ENCODE peak calls at places on chromosomes 11 and 22, in ten cellular contexts. One of them, this sample, is unnamed.

GRCh38 chr22:27424319-27424718 is 377.2 kb downstream of the MN1 start:
- DNase-seq in brain microvascular endothelial cell: peak
- DNase-seq in epithelial cell of esophagus: no peak
- DNase-seq in nephron progenitor cell: no peak
- DNase-seq in tibial nerve: no peak
- DNase-seq in fibroblast of mammary gland: no peak
- DNase-seq in type B pancreatic cell: no peak
- DNase-seq in AG10803: peak
- DNase-seq in esophagus muscularis mucosa: no peak
- DNase-seq in Calu3: no peak
- DNase-seq in this sample: no peak

GRCh38 chr11:34798985-34799384 is 117.2 kb downstream of the APIP start:
- DNase-seq in type B pancreatic cell: no peak
- DNase-seq in tibial nerve: no peak
- DNase-seq in esophagus muscularis mucosa: no peak
- DNase-seq in fibroblast of mammary gland: no peak
- DNase-seq in brain microvascular endothelial cell: no peak
- DNase-seq in epithelial cell of esophagus: no peak
- DNase-seq in AG10803: no peak
- DNase-seq in Calu3: no peak
- DNase-seq in nephron progenitor cell: no peak
- DNase-seq in this sample: no peak

GRCh38 chr11:82384308-82384707 is 349.4 kb downstream of the FAM181B start:
- DNase-seq in AG10803: no peak
- DNase-seq in type B pancreatic cell: no peak
- DNase-seq in epithelial cell of esophagus: no peak
- DNase-seq in tibial nerve: no peak
- DNase-seq in brain microvascular endothelial cell: no peak
- DNase-seq in fibroblast of mammary gland: no peak
- DNase-seq in nephron progenitor cell: no peak
- DNase-seq in Calu3: no peak
- DNase-seq in esophagus muscularis mucosa: no peak
- DNase-seq in this sample: no peak

GRCh38 chr11:7353100-7353499 is 101.4 kb downstream of the SYT9 start:
- DNase-seq in AG10803: peak
- DNase-seq in brain microvascular endothelial cell: peak
- DNase-seq in epithelial cell of esophagus: peak
- DNase-seq in tibial nerve: peak
- DNase-seq in type B pancreatic cell: no peak
- DNase-seq in Calu3: peak
- DNase-seq in esophagus muscularis mucosa: no peak
- DNase-seq in nephron progenitor cell: peak
- DNase-seq in fibroblast of mammary gland: peak
- DNase-seq in this sample: no peak

GRCh38 chr22:35344956-35345690 is 35.8 kb upstream of the HMOX1 start:
- DNase-seq in brain microvascular endothelial cell: no peak
- DNase-seq in nephron progenitor cell: no peak
- DNase-seq in tibial nerve: no peak
- DNase-seq in fibroblast of mammary gland: no peak
- DNase-seq in epithelial cell of esophagus: no peak
- DNase-seq in AG10803: no peak
- DNase-seq in esophagus muscularis mucosa: no peak
- DNase-seq in Calu3: no peak
- DNase-seq in type B pancreatic cell: no peak
- DNase-seq in this sample: no peak

GRCh38 chr11:122180435-122180834 is 64.4 kb upstream of the BLID start:
- DNase-seq in fibroblast of mammary gland: peak
- DNase-seq in epithelial cell of esophagus: peak
- DNase-seq in esophagus muscularis mucosa: no peak
- DNase-seq in nephron progenitor cell: no peak
- DNase-seq in brain microvascular endothelial cell: peak
- DNase-seq in AG10803: peak
- DNase-seq in Calu3: no peak
- DNase-seq in tibial nerve: no peak
- DNase-seq in type B pancreatic cell: no peak
- DNase-seq in this sample: no peak

GRCh38 chr11:35030716-35031213 is 108.2 kb upstream of the CD44 start:
- DNase-seq in Calu3: peak
- DNase-seq in nephron progenitor cell: no peak
- DNase-seq in fibroblast of mammary gland: peak
- DNase-seq in brain microvascular endothelial cell: peak
- DNase-seq in esophagus muscularis mucosa: no peak
- DNase-seq in epithelial cell of esophagus: peak
- DNase-seq in AG10803: peak
- DNase-seq in tibial nerve: peak
- DNase-seq in type B pancreatic cell: no peak
- DNase-seq in this sample: no peak

GRCh38 chr11:57800444-57801184 is 39.0 kb downstream of the CTNND1 start:
- DNase-seq in fibroblast of mammary gland: peak
- DNase-seq in brain microvascular endothelial cell: peak
- DNase-seq in AG10803: peak
- DNase-seq in esophagus muscularis mucosa: no peak
- DNase-seq in epithelial cell of esophagus: peak
- DNase-seq in tibial nerve: peak
- DNase-seq in Calu3: peak
- DNase-seq in type B pancreatic cell: no peak
- DNase-seq in nephron progenitor cell: peak
- DNase-seq in this sample: no peak

GRCh38 chr11:131370090-131370751 is at the start of gene NTM:
- DNase-seq in fibroblast of mammary gland: peak
- DNase-seq in esophagus muscularis mucosa: no peak
- DNase-seq in tibial nerve: peak
- DNase-seq in nephron progenitor cell: peak
- DNase-seq in Calu3: no peak
- DNase-seq in epithelial cell of esophagus: peak
- DNase-seq in AG10803: peak
- DNase-seq in type B pancreatic cell: no peak
- DNase-seq in brain microvascular endothelial cell: no peak
- DNase-seq in this sample: no peak

GRCh38 chr11:776459-777287 is 614 bp downstream of the GATD1 start:
- DNase-seq in esophagus muscularis mucosa: no peak
- DNase-seq in AG10803: no peak
- DNase-seq in type B pancreatic cell: peak
- DNase-seq in fibroblast of mammary gland: no peak
- DNase-seq in nephron progenitor cell: peak
- DNase-seq in tibial nerve: no peak
- DNase-seq in Calu3: peak
- DNase-seq in brain microvascular endothelial cell: no peak
- DNase-seq in epithelial cell of esophagus: no peak
- DNase-seq in this sample: no peak

GRCh38 chr11:48099916-48100446 is 116.6 kb upstream of the OR4B1 start:
- DNase-seq in type B pancreatic cell: peak
- DNase-seq in epithelial cell of esophagus: no peak
- DNase-seq in nephron progenitor cell: no peak
- DNase-seq in fibroblast of mammary gland: no peak
- DNase-seq in Calu3: no peak
- DNase-seq in tibial nerve: no peak
- DNase-seq in AG10803: no peak
- DNase-seq in brain microvascular endothelial cell: no peak
- DNase-seq in esophagus muscularis mucosa: peak
- DNase-seq in this sample: no peak

GRCh38 chr11:48101958-48102357 is 114.7 kb upstream of the OR4B1 start:
- DNase-seq in esophagus muscularis mucosa: peak
- DNase-seq in Calu3: peak
- DNase-seq in brain microvascular endothelial cell: no peak
- DNase-seq in epithelial cell of esophagus: no peak
- DNase-seq in nephron progenitor cell: no peak
- DNase-seq in AG10803: no peak
- DNase-seq in type B pancreatic cell: no peak
- DNase-seq in fibroblast of mammary gland: no peak
- DNase-seq in tibial nerve: no peak
- DNase-seq in this sample: no peak

GRCh38 chr11:48103621-48104561 is 112.7 kb upstream of the OR4B1 start:
- DNase-seq in fibroblast of mammary gland: no peak
- DNase-seq in brain microvascular endothelial cell: no peak
- DNase-seq in AG10803: peak
- DNase-seq in esophagus muscularis mucosa: peak
- DNase-seq in nephron progenitor cell: no peak
- DNase-seq in type B pancreatic cell: peak
- DNase-seq in tibial nerve: no peak
- DNase-seq in epithelial cell of esophagus: no peak
- DNase-seq in Calu3: peak
- DNase-seq in this sample: no peak

GRCh38 chr11:48098024-48098423 is 117.7 kb downstream of the PTPRJ start:
- DNase-seq in tibial nerve: no peak
- DNase-seq in Calu3: no peak
- DNase-seq in esophagus muscularis mucosa: peak
- DNase-seq in fibroblast of mammary gland: no peak
- DNase-seq in epithelial cell of esophagus: no peak
- DNase-seq in nephron progenitor cell: no peak
- DNase-seq in type B pancreatic cell: no peak
- DNase-seq in brain microvascular endothelial cell: no peak
- DNase-seq in AG10803: no peak
- DNase-seq in this sample: no peak

GRCh38 chr11:48101044-48101733 is 115.4 kb upstream of the OR4B1 start:
- DNase-seq in brain microvascular endothelial cell: no peak
- DNase-seq in nephron progenitor cell: no peak
- DNase-seq in type B pancreatic cell: peak
- DNase-seq in tibial nerve: no peak
- DNase-seq in fibroblast of mammary gland: no peak
- DNase-seq in esophagus muscularis mucosa: peak
- DNase-seq in epithelial cell of esophagus: no peak
- DNase-seq in AG10803: no peak
- DNase-seq in Calu3: no peak
- DNase-seq in this sample: no peak
- TF ChIP-seq CTCF in brain microvascular endothelial cell: no peak
- TF ChIP-seq CTCF in nephron progenitor cell: no peak
- TF ChIP-seq CTCF in type B pancreatic cell: no peak
- TF ChIP-seq CTCF in tibial nerve: no peak
- TF ChIP-seq CTCF in fibroblast of mammary gland: no peak
- TF ChIP-seq CTCF in esophagus muscularis mucosa: no peak
- TF ChIP-seq CTCF in epithelial cell of esophagus: no peak
- TF ChIP-seq CTCF in AG10803: no peak
- TF ChIP-seq CTCF in Calu3: no peak
- TF ChIP-seq CTCF in this sample: no peak

GRCh38 chr22:24129980-24130379 is 51.3 kb upstream of the SUSD2 start:
- DNase-seq in epithelial cell of esophagus: no peak
- DNase-seq in brain microvascular endothelial cell: no peak
- DNase-seq in type B pancreatic cell: no peak
- DNase-seq in Calu3: no peak
- DNase-seq in esophagus muscularis mucosa: no peak
- DNase-seq in nephron progenitor cell: no peak
- DNase-seq in tibial nerve: no peak
- DNase-seq in AG10803: no peak
- DNase-seq in fibroblast of mammary gland: no peak
- DNase-seq in this sample: no peak

GRCh38 chr22:24134090-24134846 is 47.0 kb upstream of the SUSD2 start:
- DNase-seq in brain microvascular endothelial cell: no peak
- DNase-seq in AG10803: no peak
- DNase-seq in nephron progenitor cell: peak
- DNase-seq in type B pancreatic cell: no peak
- DNase-seq in esophagus muscularis mucosa: no peak
- DNase-seq in fibroblast of mammary gland: peak
- DNase-seq in Calu3: no peak
- DNase-seq in epithelial cell of esophagus: no peak
- DNase-seq in tibial nerve: peak
- DNase-seq in this sample: no peak

GRCh38 chr22:24137595-24137994 is 43.7 kb upstream of the SUSD2 start:
- DNase-seq in fibroblast of mammary gland: peak
- DNase-seq in AG10803: peak
- DNase-seq in epithelial cell of esophagus: no peak
- DNase-seq in tibial nerve: no peak
- DNase-seq in esophagus muscularis mucosa: no peak
- DNase-seq in brain microvascular endothelial cell: peak
- DNase-seq in nephron progenitor cell: no peak
- DNase-seq in type B pancreatic cell: no peak
- DNase-seq in Calu3: no peak
- DNase-seq in this sample: no peak

GRCh38 chr22:24128631-24129601 is 52.4 kb upstream of the SUSD2 start:
- DNase-seq in esophagus muscularis mucosa: no peak
- DNase-seq in epithelial cell of esophagus: no peak
- DNase-seq in tibial nerve: no peak
- DNase-seq in type B pancreatic cell: no peak
- DNase-seq in fibroblast of mammary gland: no peak
- DNase-seq in brain microvascular endothelial cell: no peak
- DNase-seq in AG10803: no peak
- DNase-seq in nephron progenitor cell: no peak
- DNase-seq in Calu3: no peak
- DNase-seq in this sample: no peak

DNA sequence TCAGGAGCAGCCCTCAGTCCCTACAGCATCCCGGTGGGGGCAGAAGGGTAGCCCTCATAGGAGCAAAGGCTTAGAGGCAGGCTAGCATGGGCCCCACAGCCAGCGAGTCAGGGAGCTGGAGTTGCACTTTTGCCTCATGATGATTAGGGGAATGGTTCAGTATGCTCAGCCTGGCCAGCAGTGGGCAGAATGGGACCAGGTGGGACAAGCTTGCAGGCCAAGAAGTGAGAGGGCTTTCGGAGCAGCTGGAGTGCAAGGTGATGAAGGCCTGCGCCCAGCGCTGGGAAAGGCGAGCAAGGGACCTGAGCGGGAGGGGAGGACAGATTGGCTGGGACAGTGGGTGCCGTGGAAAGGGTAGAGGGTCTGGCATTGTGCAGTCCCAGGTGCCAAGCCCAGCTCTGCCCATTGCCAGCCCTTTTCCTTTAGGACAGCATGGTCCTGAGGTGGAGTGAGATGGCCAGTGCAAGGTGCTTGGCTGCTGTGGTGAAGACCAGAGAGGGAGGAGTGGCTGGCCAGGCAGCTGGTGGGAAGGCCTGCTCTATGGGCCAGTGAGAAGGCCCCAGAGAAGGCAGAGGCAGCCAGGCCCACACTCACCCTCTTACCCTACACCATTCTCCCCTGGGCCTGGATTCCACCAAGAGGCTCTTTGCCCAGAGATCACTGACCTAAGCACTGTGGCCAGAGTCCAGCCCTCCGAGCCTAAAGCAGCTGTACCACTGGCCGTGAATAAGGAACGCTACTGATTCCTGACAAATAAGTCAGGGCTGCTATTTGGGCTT is 47.9 kb upstream of the SUSD2 start:
- DNase-seq in fibroblast of mammary gland: peak
- DNase-seq in tibial nerve: no peak
- DNase-seq in type B pancreatic cell: no peak
- DNase-seq in epithelial cell of esophagus: no peak
- DNase-seq in brain microvascular endothelial cell: no peak
- DNase-seq in Calu3: no peak
- DNase-seq in AG10803: peak
- DNase-seq in nephron progenitor cell: no peak
- DNase-seq in esophagus muscularis mucosa: no peak
- DNase-seq in this sample: no peak
- TF ChIP-seq CTCF in fibroblast of mammary gland: peak
- TF ChIP-seq CTCF in tibial nerve: peak
- TF ChIP-seq CTCF in type B pancreatic cell: no peak
- TF ChIP-seq CTCF in epithelial cell of esophagus: peak
- TF ChIP-seq CTCF in brain microvascular endothelial cell: peak
- TF ChIP-seq CTCF in Calu3: no peak
- TF ChIP-seq CTCF in AG10803: peak
- TF ChIP-seq CTCF in nephron progenitor cell: no peak
- TF ChIP-seq CTCF in esophagus muscularis mucosa: peak
- TF ChIP-seq CTCF in this sample: no peak

GRCh38 chr11:47348859-47349258 is 3.6 kb downstream of the MYBPC3 start:
- DNase-seq in type B pancreatic cell: no peak
- DNase-seq in esophagus muscularis mucosa: no peak
- DNase-seq in brain microvascular endothelial cell: peak
- DNase-seq in Calu3: peak
- DNase-seq in nephron progenitor cell: no peak
- DNase-seq in epithelial cell of esophagus: peak
- DNase-seq in tibial nerve: no peak
- DNase-seq in fibroblast of mammary gland: peak
- DNase-seq in AG10803: no peak
- DNase-seq in this sample: no peak
- TF ChIP-seq CTCF in type B pancreatic cell: peak
- TF ChIP-seq CTCF in esophagus muscularis mucosa: no peak
- TF ChIP-seq CTCF in brain microvascular endothelial cell: peak
- TF ChIP-seq CTCF in Calu3: no peak
- TF ChIP-seq CTCF in nephron progenitor cell: peak
- TF ChIP-seq CTCF in epithelial cell of esophagus: peak
- TF ChIP-seq CTCF in tibial nerve: no peak
- TF ChIP-seq CTCF in fibroblast of mammary gland: peak
- TF ChIP-seq CTCF in AG10803: peak
- TF ChIP-seq CTCF in this sample: no peak

GRCh38 chr22:39384750-39385480 is 14.7 kb upstream of the TAB1 start:
- DNase-seq in nephron progenitor cell: peak
- DNase-seq in type B pancreatic cell: no peak
- DNase-seq in fibroblast of mammary gland: no peak
- DNase-seq in Calu3: peak
- DNase-seq in epithelial cell of esophagus: peak
- DNase-seq in brain microvascular endothelial cell: peak
- DNase-seq in tibial nerve: no peak
- DNase-seq in esophagus muscularis mucosa: no peak
- DNase-seq in AG10803: no peak
- DNase-seq in this sample: no peak
- TF ChIP-seq CTCF in nephron progenitor cell: peak
- TF ChIP-seq CTCF in type B pancreatic cell: peak
- TF ChIP-seq CTCF in fibroblast of mammary gland: peak
- TF ChIP-seq CTCF in Calu3: peak
- TF ChIP-seq CTCF in epithelial cell of esophagus: peak
- TF ChIP-seq CTCF in brain microvascular endothelial cell: peak
- TF ChIP-seq CTCF in tibial nerve: no peak
- TF ChIP-seq CTCF in esophagus muscularis mucosa: no peak
- TF ChIP-seq CTCF in AG10803: peak
- TF ChIP-seq CTCF in this sample: no peak

This sample was measured in natural killer cell.